ENCODE peak calls at places on chromosomes 3 and 15, in ten cellular contexts. J is WTC11, P is endothelial cell of umbilical vein, X is GM20000, B is MCF 10A, I is omental fat pad, N is cardiac fibroblast, G is kidney, Z is NB4, Y is endothelial cell. T is an unnamed sample.

GRCh38 chr15:51649659-51650521 is 27.3 kb upstream of the DMXL2 start:
- DNase-seq in I (no peak), G (no peak), N (peak; percentile 87), P (peak; percentile 81), B (peak; percentile 82), Z (peak; percentile 85), J (no peak), X (peak; percentile 65), Y (peak; percentile 53), T (no peak)

GRCh38 chr3:13564751-13565560 is 16.0 kb downstream of the FBLN2 start:
- DNase-seq in J (no peak), P (no peak), Z (no peak), N (no peak), I (no peak), G (no peak), B (no peak), X (no peak), Y (no peak), T (no peak)

GRCh38 chr15:35043380-35044095 is 41.6 kb downstream of the NANOGP8 start:
- DNase-seq in B (peak; percentile 3), J (no peak), Y (no peak), X (no peak), N (peak; percentile 70), Z (peak; percentile 20), G (no peak), P (no peak), I (no peak), T (no peak)

GRCh38 chr3:186361612-186362408 is at the start of gene DGKG:
- DNase-seq in G (peak; percentile 77), Y (peak; percentile 16), X (peak; percentile 76), P (no peak), B (no peak), Z (peak; percentile 88), N (no peak), J (peak; percentile 45), I (no peak), T (peak; percentile 17)

GRCh38 chr3:190051643-190052042 is 69.1 kb downstream of the P3H2 start:
- DNase-seq in P (no peak), G (no peak), N (no peak), B (no peak), X (no peak), I (no peak), Y (no peak), Z (no peak), J (no peak), T (no peak)

GRCh38 chr3:191997093-191997492 is 536.1 kb downstream of the PYDC2 start:
- DNase-seq in X (no peak), P (peak; percentile 4), N (no peak), I (no peak), Y (no peak), G (no peak), B (no peak), Z (no peak), J (no peak), T (no peak)

GRCh38 chr3:188978772-188979171 is 193.0 kb upstream of the TPRG1 start:
- DNase-seq in J (no peak), Z (no peak), G (no peak), B (peak; percentile 18), Y (no peak), P (no peak), N (peak; percentile 41), X (no peak), I (no peak), T (no peak)

GRCh38 chr3:141498592-141499223 is 11.9 kb downstream of the RASA2 start:
- DNase-seq in B (no peak), N (peak; percentile 10), Z (peak; percentile 97), P (no peak), J (no peak), Y (no peak), X (peak; percentile 33), I (no peak), G (peak; percentile 43), T (peak; percentile 86)

GRCh38 chr3:177057768-177058167 is 139.5 kb downstream of the TBL1XR1 start:
- DNase-seq in J (no peak), P (no peak), Y (no peak), I (no peak), B (no peak), N (peak; percentile 15), G (no peak), Z (peak; percentile 9), X (peak; percentile 43), T (no peak)

GRCh38 chr3:18393906-18394305 is 31.2 kb downstream of the SATB1 start:
- DNase-seq in Y (no peak), J (no peak), Z (no peak), B (peak; percentile 66), P (peak; percentile 32), X (no peak), G (no peak), I (no peak), N (peak; percentile 57), T (no peak)

GRCh38 chr3:62361824-62362223 is 11.5 kb downstream of the FEZF2 start:
- DNase-seq in G (no peak), B (no peak), I (no peak), N (no peak), Z (no peak), X (no peak), J (peak; percentile 33), Y (no peak), P (no peak), T (no peak)

GRCh38 chr3:127970966-127971592 is 56.0 kb downstream of the KBTBD12 start:
- DNase-seq in P (peak; percentile 27), Y (no peak), I (no peak), X (peak; percentile 59), G (no peak), Z (peak; percentile 59), N (peak; percentile 77), J (no peak), B (peak; percentile 66), T (no peak)

GRCh38 chr3:69739204-69740102 is at the start of gene MITF:
- DNase-seq in Y (peak; percentile 89), P (peak; percentile 94), B (peak; percentile 93), J (peak; percentile 94), I (peak; percentile 60), N (peak; percentile 90), G (peak; percentile 97), X (peak; percentile 88), Z (peak; percentile 87), T (no peak)

GRCh38 chr3:52495777-52496602 is 852 bp downstream of the STAB1 start:
- DNase-seq in N (peak; percentile 67), Z (peak; percentile 71), G (no peak), B (peak; percentile 53), X (no peak), I (no peak), P (peak; percentile 82), J (no peak), Y (no peak), T (no peak)

GRCh38 chr3:195442573-195443390 is at the start of gene ACAP2:
- DNase-seq in I (peak; percentile 93), Y (peak; percentile 100), J (peak; percentile 100), G (peak; percentile 100), N (peak; percentile 99), B (peak; percentile 99), P (peak; percentile 100), Z (peak; percentile 99), X (peak; percentile 100), T (peak; percentile 99)
- TF ChIP-seq CTCF in I (no peak), Y (no peak), J (no peak), G (no peak), N (no peak), B (no peak), P (no peak), Z (no peak), X (no peak), T (no peak)

GRCh38 chr3:165256554-165256953 is 60.4 kb upstream of the SLITRK3 start:
- DNase-seq in B (peak; percentile 9), X (no peak), J (no peak), Y (no peak), G (no peak), P (no peak), Z (no peak), I (no peak), N (no peak), T (no peak)
- TF ChIP-seq CTCF in B (peak; percentile 22), X (no peak), J (no peak), Y (no peak), G (no peak), P (no peak), Z (no peak), I (no peak), N (no peak), T (no peak)

GRCh38 chr3:102529452-102529851 is 94.6 kb downstream of the ZPLD1 start:
- DNase-seq in Y (peak; percentile 8), N (peak; percentile 35), X (no peak), P (no peak), Z (peak; percentile 3), B (peak; percentile 54), G (no peak), J (peak; percentile 35), I (no peak), T (no peak)
- TF ChIP-seq CTCF in Y (no peak), N (peak; percentile 37), X (no peak), P (no peak), Z (no peak), B (peak; percentile 25), G (peak; percentile 40), J (no peak), I (no peak), T (no peak)

GRCh38 chr3:195853036-195853435 is 41.3 kb upstream of the MUC4 start:
- DNase-seq in G (peak; percentile 62), I (no peak), N (no peak), Y (no peak), P (no peak), J (no peak), B (no peak), X (no peak), Z (no peak), T (no peak)

GRCh38 chr3:195847061-195847950 is 35.6 kb upstream of the MUC4 start:
- DNase-seq in Z (peak; percentile 49), N (peak; percentile 67), P (no peak), J (no peak), X (no peak), I (no peak), G (peak; percentile 69), Y (no peak), B (peak; percentile 61), T (no peak)

GRCh38 chr3:195845483-195845882 is 33.8 kb upstream of the MUC4 start:
- DNase-seq in X (no peak), J (no peak), B (no peak), P (no peak), N (no peak), Y (no peak), I (no peak), Z (no peak), G (no peak), T (no peak)

GRCh38 chr3:195850857-195851531 is 39.3 kb upstream of the MUC4 start:
- DNase-seq in Y (peak; percentile 90), G (no peak), N (peak; percentile 94), B (peak; percentile 91), X (peak; percentile 94), J (peak; percentile 90), I (peak; percentile 91), Z (peak; percentile 89), P (peak; percentile 84), T (peak; percentile 82)

DNA sequence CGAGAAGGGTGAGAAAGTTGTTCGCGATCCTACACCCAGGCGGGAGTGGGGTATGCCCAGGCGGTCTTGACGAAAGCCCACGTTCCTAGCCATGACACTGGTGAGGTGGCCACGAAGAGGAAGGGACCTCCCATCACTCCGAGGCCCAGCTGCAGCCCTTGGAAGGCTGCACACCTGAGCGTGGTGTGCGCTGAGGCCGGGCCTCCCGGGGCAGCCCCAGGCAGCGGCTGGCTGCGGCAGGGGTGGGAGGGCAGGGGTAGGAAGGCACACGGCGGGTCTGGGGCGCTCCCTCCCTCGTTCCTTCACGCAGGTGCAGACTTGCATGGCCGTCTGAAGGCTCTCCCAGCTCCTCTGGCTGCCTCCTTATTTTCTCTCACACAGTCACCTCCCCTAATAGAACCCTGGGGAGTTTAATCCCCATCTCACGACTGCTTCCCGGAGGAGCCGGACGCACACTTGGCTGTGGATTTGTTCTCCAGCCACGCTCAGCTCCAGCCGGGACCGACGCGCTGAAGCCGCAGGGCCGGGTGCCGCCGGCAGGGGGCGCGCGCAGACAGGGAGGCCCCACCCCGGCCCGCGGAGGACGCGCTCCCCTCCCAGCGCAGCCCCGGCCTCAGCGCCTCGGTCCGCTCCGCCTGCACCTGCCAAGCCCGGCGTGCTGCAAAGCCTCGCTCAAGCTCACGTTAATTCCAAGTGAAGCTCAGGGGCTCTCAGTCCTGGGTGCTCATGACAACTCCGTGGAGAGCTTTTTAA is 37.8 kb upstream of the MUC4 start:
- DNase-seq in B (no peak), G (peak; percentile 46), J (no peak), X (no peak), N (peak; percentile 32), Z (no peak), Y (no peak), P (peak; percentile 25), I (no peak), T (no peak)
- TF ChIP-seq CTCF in B (no peak), G (peak; percentile 8), J (no peak), X (no peak), N (peak; percentile 32), Z (no peak), Y (no peak), P (peak; percentile 57), I (no peak), T (no peak)